ENCODE peak calls at places on chromosomes 3 and 15, in five cellular contexts. U is OCI-LY7, J is aorta, W is GM06990, C is esophagus squamous epithelium. V is an unnamed sample. For H3K36me3, the result is how much of the 10 kb centered on the place peaks cover.

GRCh38 chr3:71989165-71989564 is 204.2 kb upstream of the PROK2 start:
- DNase-seq in U (no peak), J (no peak), W (no peak), C (no peak), V (no peak)

GRCh38 chr3:45644063-45644462 is 45.1 kb upstream of the SACM1L start:
- DNase-seq in J (no peak), C (no peak), W (no peak), U (no peak), V (no peak)

GRCh38 chr15:58701376-58701775 is 48.1 kb downstream of the ADAM10 start:
- DNase-seq in J (no peak), C (no peak), U (no peak), W (no peak), V (no peak)

GRCh38 chr15:72197045-72197459 is 535 bp downstream of the GRAMD2A start:
- DNase-seq in C (no peak), W (peak), U (no peak), J (no peak), V (no peak)

GRCh38 chr3:27326211-27326948 is 42.8 kb downstream of the NEK10 start:
- DNase-seq in J (no peak), C (no peak), U (no peak), W (no peak), V (no peak)

GRCh38 chr3:169022457-169022856 is 641.1 kb downstream of the MECOM start:
- DNase-seq in W (no peak), C (no peak), J (no peak), U (no peak), V (no peak)

GRCh38 chr15:90000175-90000923 is 775 bp upstream of the ZNF710 start:
- DNase-seq in U (peak), W (peak), C (no peak), J (peak), V (peak)

GRCh38 chr15:72445426-72445825 is 28.7 kb upstream of the ARIH1 start:
- DNase-seq in J (no peak), U (no peak), C (no peak), W (no peak), V (no peak)

GRCh38 chr3:50316657-50317242 is 5.8 kb downstream of the HYAL2 start:
- DNase-seq in U (peak), W (peak), J (peak), C (no peak), V (peak)

GRCh38 chr3:36591959-36592358 is 172.4 kb downstream of the DCLK3 start:
- DNase-seq in U (no peak), C (no peak), J (no peak), W (no peak), V (no peak)

GRCh38 chr3:107938128-107938527 is 152.7 kb downstream of the CD47 start:
- DNase-seq in C (no peak), W (no peak), U (peak), J (no peak), V (no peak)

GRCh38 chr15:63414474-63415201 is 33.0 kb upstream of the CA12 start:
- DNase-seq in J (no peak), W (no peak), C (no peak), U (no peak), V (no peak)

GRCh38 chr3:36792342-36792741 is 28.0 kb upstream of the DCLK3 start:
- DNase-seq in J (no peak), C (no peak), U (peak), W (no peak), V (no peak)

GRCh38 chr15:100279849-100280248 is 61.9 kb downstream of the ADAMTS17 start:
- DNase-seq in C (no peak), U (no peak), W (no peak), J (no peak), V (no peak)

GRCh38 chr3:117903226-117903625 is 1131.4 kb downstream of the IGSF11 start:
- DNase-seq in W (no peak), C (no peak), J (no peak), U (no peak), V (no peak)

GRCh38 chr15:52493968-52494367 is 34.7 kb downstream of the MYO5A start:
- DNase-seq in C (no peak), W (no peak), U (no peak), J (no peak), V (no peak)

GRCh38 chr15:59311245-59311644 is 61.4 kb downstream of the MYO1E start:
- DNase-seq in U (no peak), J (no peak), C (no peak), W (no peak), V (no peak)

GRCh38 chr3:11915621-11916417 is 69.1 kb upstream of the TAMM41 start:
- DNase-seq in J (no peak), C (no peak), U (no peak), W (no peak), V (no peak)

GRCh38 chr3:169660709-169661566 is 2.6 kb downstream of the MECOM start:
- DNase-seq in C (no peak), U (no peak), J (no peak), W (no peak), V (peak)

GRCh38 chr3:147359177-147360062 is 46.9 kb downstream of the ZIC4 start:
- DNase-seq in U (no peak), W (no peak), C (no peak), J (no peak), V (peak)

GRCh38 chr15:71191296-71191695 is 76.0 kb downstream of the THSD4 start:
- DNase-seq in U (no peak), W (no peak), C (no peak), J (no peak), V (no peak)

GRCh38 chr3:54882114-54882833 is 45.6 kb downstream of the LRTM1 start:
- DNase-seq in U (no peak), W (no peak), C (no peak), J (no peak), V (no peak)

GRCh38 chr15:79003301-79003700 is 58.5 kb upstream of the CTSH start:
- DNase-seq in J (peak), U (no peak), W (no peak), C (no peak), V (no peak)

GRCh38 chr15:22808761-22809280 is 22.4 kb downstream of the NIPA1 start:
- DNase-seq in U (no peak), J (no peak), C (no peak), W (no peak), V (no peak)

GRCh38 chr3:130892759-130893239 is 1.1 kb upstream of the ATP2C1 start:
- DNase-seq in W (peak), C (peak), J (peak), U (peak), V (no peak)

GRCh38 chr3:50248387-50248786 is 12.4 kb downstream of the GNAI2 start:
- DNase-seq in J (peak), W (no peak), U (no peak), C (no peak), V (peak)

GRCh38 chr3:27056326-27056725 is 312.9 kb downstream of the NEK10 start:
- DNase-seq in W (no peak), C (no peak), U (no peak), J (no peak), V (no peak)

GRCh38 chr3:48591436-48591835 is 3.7 kb downstream of the COL7A1 start:
- DNase-seq in C (no peak), U (no peak), J (no peak), W (no peak), V (peak)

GRCh38 chr3:48594431-48595049 is 589 bp downstream of the COL7A1 start:
- DNase-seq in W (no peak), C (no peak), U (no peak), J (no peak), V (peak)

GRCh38 chr3:48592519-48593087 is 2.5 kb downstream of the COL7A1 start:
- DNase-seq in C (no peak), J (no peak), W (no peak), U (no peak), V (peak)

GRCh38 chr3:48593337-48593736 is 1.8 kb downstream of the COL7A1 start:
- DNase-seq in U (no peak), C (no peak), J (no peak), W (no peak), V (no peak)

DNA sequence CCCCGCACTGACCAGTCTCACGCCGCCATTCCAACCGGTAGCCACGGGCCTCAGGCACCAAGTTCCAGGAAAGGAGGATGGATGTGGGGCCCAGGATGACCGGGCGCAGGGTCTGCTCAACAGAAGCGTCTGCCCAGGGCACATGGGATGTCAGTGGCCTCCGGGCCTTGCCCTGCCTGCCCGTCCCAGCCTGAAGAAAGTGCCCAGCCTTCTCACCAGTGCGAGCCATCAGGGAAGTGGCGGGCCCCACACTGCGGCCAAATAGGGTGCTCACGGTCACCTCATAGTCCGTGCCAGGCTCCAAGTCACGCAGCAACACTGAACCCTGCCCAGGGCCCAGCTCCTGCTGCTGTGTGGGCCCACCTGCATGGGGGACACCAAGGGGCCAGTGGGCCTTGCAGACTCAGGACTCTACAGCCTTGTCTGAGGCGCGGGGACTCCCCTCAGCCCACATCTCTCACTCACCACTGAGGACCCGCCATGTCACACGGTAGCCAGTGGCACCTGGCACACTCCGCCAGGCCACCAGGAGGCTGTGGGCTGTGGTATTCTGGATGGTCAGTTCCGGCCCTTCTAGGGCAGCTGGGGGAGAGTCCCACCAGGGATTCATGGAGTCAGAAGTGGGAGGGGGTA is 3.1 kb downstream of the COL7A1 start:
- DNase-seq in J (no peak), C (no peak), W (no peak), U (no peak), V (no peak)
- H3K36me3 ChIP-seq in J (under half), C (under half), W (under half), U (under half), V (under half)

DNA sequence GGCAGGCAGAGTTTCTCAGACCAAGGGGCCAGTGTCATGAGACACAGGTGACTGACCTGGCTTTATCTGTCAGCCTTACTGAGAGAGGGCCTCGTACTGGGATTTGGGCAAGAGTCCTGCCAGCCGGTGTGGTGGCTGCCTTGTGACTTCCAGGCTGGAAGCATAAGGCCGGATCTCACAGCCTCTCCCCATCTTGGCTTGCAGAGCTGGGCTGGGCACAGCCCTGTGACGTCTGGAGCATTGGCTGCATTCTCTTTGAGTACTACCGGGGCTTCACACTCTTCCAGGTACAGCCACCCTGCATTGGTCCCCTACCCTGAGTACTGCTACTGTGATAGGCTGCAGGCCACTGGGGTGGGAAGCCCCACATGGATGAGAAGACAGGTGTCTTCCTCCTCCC is 12.1 kb downstream of the CLK3 start:
- DNase-seq in C (no peak), J (no peak), W (no peak), U (no peak), V (no peak)
- H3K36me3 ChIP-seq in C (half or more), J (under half), W (half or more), U (half or more), V (half or more)

DNA sequence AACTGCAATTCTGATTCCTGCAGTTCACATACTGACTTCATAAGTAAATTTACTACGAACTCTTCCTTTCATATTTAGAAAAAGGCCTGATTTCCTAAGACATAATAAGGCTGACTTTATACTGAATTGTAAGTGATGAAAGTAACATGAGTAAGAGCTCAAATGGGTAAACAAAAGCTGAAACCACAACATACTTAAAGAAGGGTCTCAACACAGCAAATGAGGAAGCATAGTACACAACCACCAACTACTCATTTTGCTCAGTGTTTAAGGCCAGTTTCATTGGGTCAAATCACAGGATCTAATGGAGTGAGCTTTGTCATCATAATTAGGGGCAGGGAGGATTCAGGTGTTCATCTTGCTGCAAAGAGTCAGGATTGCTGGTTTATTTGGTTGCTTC is 81.4 kb downstream of the SETD2 start:
- DNase-seq in W (peak), J (no peak), C (no peak), U (no peak), V (no peak)
- H3K36me3 ChIP-seq in W (under half), J (under half), C (half or more), U (half or more), V (half or more)

GRCh38 chr3:139974809-139975425 is 39.9 kb downstream of the CLSTN2 start:
- DNase-seq in J (no peak), W (no peak), C (no peak), U (no peak), V (no peak)

GRCh38 chr3:139970526-139970925 is 35.5 kb downstream of the CLSTN2 start:
- DNase-seq in W (no peak), J (no peak), U (no peak), C (no peak), V (no peak)

DNA sequence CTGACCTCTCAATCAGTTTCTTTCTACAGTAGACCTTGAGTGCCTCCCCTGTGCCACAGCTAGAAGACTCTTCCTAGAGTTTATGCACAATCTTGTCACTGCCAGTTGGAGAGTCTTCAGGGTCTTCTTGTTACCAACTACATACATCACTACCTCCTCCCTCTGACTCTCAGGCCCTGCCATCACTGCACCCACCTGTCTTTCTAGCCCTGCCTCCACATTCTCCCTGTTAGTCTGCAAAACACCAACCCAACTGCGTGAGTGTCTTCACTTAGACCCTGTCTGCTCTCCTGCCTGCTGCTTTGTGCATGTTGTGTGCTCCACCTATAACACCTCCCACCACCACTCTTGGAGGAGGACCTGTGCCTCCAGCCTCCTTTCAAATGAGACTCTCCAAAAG is 34.4 kb downstream of the CLSTN2 start:
- DNase-seq in U (no peak), J (no peak), C (no peak), W (no peak), V (no peak)
- H3K36me3 ChIP-seq in U (under half), J (under half), C (under half), W (under half), V (under half)

DNA sequence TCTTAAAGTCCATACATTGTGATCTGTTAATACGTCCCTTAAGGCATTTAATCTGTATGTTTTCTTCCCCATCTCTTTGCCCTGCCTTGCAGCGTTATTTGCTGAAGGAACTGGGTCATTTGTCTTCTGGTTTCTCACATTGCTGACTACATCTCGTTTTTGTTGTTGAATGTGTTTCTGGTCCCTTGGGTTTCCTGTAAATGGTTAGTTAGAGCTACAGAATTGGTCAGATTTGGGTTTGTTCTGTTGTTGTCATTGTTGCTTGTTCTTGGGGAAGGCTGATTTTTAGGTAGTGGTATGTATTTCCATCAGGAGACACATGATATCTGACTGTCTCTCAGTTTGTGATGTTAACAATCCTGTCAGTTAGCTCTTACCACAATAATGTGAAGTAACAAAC is 27.0 kb upstream of the ITPKA start:
- DNase-seq in C (no peak), J (no peak), U (no peak), W (no peak), V (no peak)
- H3K36me3 ChIP-seq in C (half or more), J (under half), U (half or more), W (under half), V (under half)

GRCh38 chr3:47343471-47343971 is 37.3 kb upstream of the PTPN23 start:
- DNase-seq in C (no peak), W (no peak), J (no peak), U (no peak), V (peak)
- H3K36me3 ChIP-seq in C (half or more), W (under half), J (under half), U (half or more), V (under half)

GRCh38 chr3:63986147-63986546 is 37.1 kb downstream of the PSMD6 start:
- DNase-seq in U (no peak), C (no peak), W (no peak), J (no peak), V (no peak)

GRCh38 chr3:63980830-63981498 is 42.3 kb downstream of the PSMD6 start:
- DNase-seq in W (no peak), C (no peak), J (no peak), U (no peak), V (no peak)

GRCh38 chr3:63981980-63982379 is 41.3 kb downstream of the PSMD6 start:
- DNase-seq in J (no peak), U (no peak), W (no peak), C (no peak), V (no peak)

GRCh38 chr3:63980019-63980418 is 43.3 kb downstream of the PSMD6 start:
- DNase-seq in U (no peak), C (no peak), W (no peak), J (no peak), V (no peak)

DNA sequence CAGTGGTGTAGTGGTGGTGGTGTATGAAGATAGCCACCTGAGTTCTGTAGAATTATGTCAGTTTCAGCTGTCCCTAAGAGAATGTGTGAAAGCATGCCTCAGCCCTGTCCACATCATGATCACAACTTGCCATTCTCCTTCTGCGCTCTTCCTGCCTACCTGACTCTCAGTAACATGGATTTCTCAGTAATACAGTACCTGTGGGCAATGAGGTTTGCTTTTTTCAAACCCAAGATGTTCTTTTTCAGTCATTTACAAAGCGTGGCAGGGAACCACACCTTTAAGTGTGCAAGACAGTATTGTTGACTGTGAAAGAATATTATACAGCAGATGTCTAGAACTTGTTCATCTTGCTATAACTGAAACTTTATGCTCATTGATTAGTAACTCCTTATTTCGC is 38.9 kb downstream of the PSMD6 start:
- DNase-seq in C (no peak), W (no peak), U (no peak), J (no peak), V (no peak)
- H3K36me3 ChIP-seq in C (half or more), W (under half), U (half or more), J (under half), V (under half)

DNA sequence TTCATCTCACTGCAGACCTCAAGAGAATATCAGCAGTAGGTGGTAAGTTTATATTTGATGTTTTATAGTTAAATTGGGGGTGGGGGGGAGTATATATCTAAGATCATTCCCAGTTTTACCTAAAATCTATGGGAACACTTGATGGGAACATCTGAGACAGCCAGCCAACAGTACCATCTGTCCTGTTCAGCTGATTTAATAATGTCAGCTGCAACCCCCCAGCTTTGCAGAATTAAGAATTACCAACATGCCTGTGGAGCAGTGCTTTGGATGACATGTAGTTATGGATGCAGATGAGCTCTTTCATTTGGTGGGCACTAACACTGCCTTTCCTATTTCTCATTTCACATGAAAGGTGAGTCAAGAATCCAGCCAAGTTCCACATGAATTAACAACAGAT is 76.1 kb downstream of the SETD5 start:
- DNase-seq in W (no peak), J (no peak), C (no peak), U (no peak), V (no peak)
- H3K36me3 ChIP-seq in W (under half), J (under half), C (half or more), U (half or more), V (half or more)

GRCh38 chr15:92928351-92928750 is 28.2 kb downstream of the CHD2 start:
- DNase-seq in J (no peak), W (no peak), U (no peak), C (no peak), V (no peak)

GRCh38 chr15:92930061-92930460 is 29.9 kb downstream of the CHD2 start:
- DNase-seq in C (no peak), W (no peak), J (no peak), U (no peak), V (no peak)

GRCh38 chr15:92925409-92925808 is 25.3 kb downstream of the CHD2 start:
- DNase-seq in J (no peak), W (no peak), C (no peak), U (no peak), V (no peak)

GRCh38 chr15:92930776-92931175 is 30.7 kb downstream of the CHD2 start:
- DNase-seq in J (no peak), C (no peak), W (no peak), U (no peak), V (no peak)

DNA sequence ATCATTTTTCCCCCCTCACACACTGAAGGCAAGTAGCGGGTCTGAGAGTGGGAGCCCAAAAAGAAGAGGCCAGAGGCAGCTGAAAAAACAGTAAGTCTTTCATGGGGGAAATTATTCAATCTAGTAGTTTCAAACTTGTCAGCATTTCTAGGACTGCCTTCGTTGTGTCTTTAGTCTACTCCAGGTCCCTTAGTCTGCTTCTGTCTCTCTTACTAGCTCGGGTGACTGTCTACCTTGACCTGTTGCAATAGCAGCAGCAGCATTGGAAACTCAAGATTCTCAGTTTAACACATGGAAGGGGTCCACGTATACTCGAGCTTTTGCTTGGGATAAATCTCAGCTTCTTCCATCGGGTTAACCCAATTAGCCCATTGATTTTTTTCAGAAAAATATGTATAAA is 28.9 kb downstream of the CHD2 start:
- DNase-seq in C (no peak), J (no peak), W (no peak), U (no peak), V (no peak)
- H3K36me3 ChIP-seq in C (half or more), J (under half), W (under half), U (half or more), V (half or more)